ENCODE peak calls at places on chromosomes 7 and 10, in six cellular contexts. B is lower leg skin, Y is tibial nerve, P is ovary, M is A549, J is thoracic aorta. O is an unnamed sample.

GRCh38 chr7:151425670-151426075 is 14.3 kb downstream of the CRYGN start:
- DNase-seq in Y (no peak), B (no peak), M (peak), J (no peak), P (peak), O (peak)

GRCh38 chr7:19772858-19773337 is 519 bp downstream of the TMEM196 start:
- DNase-seq in B (no peak), J (no peak), P (peak), Y (no peak), M (peak), O (peak)

GRCh38 chr7:111855161-111855841 is 293.0 kb upstream of the IMMP2L start:
- DNase-seq in M (peak), P (no peak), B (no peak), Y (no peak), J (no peak), O (peak)

GRCh38 chr10:120983721-120984120 is 132.6 kb downstream of the WDR11 start:
- DNase-seq in P (no peak), J (no peak), B (peak), M (no peak), Y (no peak), O (no peak)

GRCh38 chr10:5641501-5641900 is 24.9 kb downstream of the ASB13 start:
- DNase-seq in J (no peak), Y (no peak), M (no peak), P (no peak), B (no peak), O (no peak)

GRCh38 chr10:14587540-14588083 is 187.1 kb downstream of the FAM107B start:
- DNase-seq in P (no peak), M (no peak), J (no peak), B (no peak), Y (no peak), O (no peak)

GRCh38 chr10:78802866-78803265 is 265.9 kb upstream of the ZMIZ1 start:
- DNase-seq in Y (peak), P (peak), M (no peak), J (no peak), B (peak), O (peak)

GRCh38 chr10:18516851-18517250 is 134.5 kb downstream of the NSUN6 start:
- DNase-seq in M (no peak), P (no peak), J (no peak), Y (no peak), B (no peak), O (no peak)

GRCh38 chr10:46330881-46331280 is 44.1 kb downstream of the ANTXRL start:
- DNase-seq in J (no peak), M (no peak), P (no peak), B (no peak), Y (no peak), O (no peak)

GRCh38 chr7:72325561-72325960 is 86.6 kb downstream of the CALN1 start:
- DNase-seq in J (no peak), B (no peak), M (no peak), P (no peak), Y (no peak), O (no peak)

GRCh38 chr7:80830584-80831319 is 88.1 kb downstream of the SEMA3C start:
- DNase-seq in P (no peak), Y (no peak), M (peak), B (no peak), J (no peak), O (peak)

GRCh38 chr7:31648288-31648687 is 38.7 kb upstream of the PPP1R17 start:
- DNase-seq in P (no peak), Y (no peak), M (peak), B (no peak), J (no peak), O (peak)
- TF ChIP-seq CTCF in P (no peak), Y (no peak), M (peak), B (no peak), J (no peak), O (no peak)

DNA sequence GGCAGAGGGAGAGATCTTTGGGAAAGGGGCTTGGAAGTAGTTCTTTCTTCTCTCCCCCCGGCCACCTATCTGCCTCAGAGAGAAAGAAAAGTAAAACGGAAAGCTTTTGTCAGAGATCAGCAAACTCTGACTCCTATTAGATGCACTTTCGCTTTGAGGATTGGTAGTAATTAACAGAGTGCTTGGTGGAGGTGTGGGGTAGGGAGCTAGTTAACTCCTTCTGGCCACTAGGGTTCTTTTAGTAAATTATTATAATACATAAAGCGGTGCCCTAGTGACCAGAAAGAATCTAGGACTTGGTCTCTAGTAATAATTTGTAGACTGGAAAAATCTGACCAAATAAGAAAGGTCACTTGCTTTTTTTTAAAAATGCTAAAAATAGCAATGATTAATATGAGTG is 54.6 kb downstream of the CPVL start:
- DNase-seq in M (no peak), B (no peak), Y (no peak), P (no peak), J (no peak), O (peak)
- TF ChIP-seq CTCF in M (no peak), B (no peak), Y (no peak), P (no peak), J (no peak), O (peak)

GRCh38 chr10:49029666-49030065 is 85.7 kb downstream of the VSTM4 start:
- DNase-seq in M (no peak), P (no peak), Y (no peak), J (no peak), B (no peak), O (no peak)
- TF ChIP-seq CTCF in M (no peak), P (no peak), Y (no peak), J (no peak), B (no peak), O (no peak)

DNA sequence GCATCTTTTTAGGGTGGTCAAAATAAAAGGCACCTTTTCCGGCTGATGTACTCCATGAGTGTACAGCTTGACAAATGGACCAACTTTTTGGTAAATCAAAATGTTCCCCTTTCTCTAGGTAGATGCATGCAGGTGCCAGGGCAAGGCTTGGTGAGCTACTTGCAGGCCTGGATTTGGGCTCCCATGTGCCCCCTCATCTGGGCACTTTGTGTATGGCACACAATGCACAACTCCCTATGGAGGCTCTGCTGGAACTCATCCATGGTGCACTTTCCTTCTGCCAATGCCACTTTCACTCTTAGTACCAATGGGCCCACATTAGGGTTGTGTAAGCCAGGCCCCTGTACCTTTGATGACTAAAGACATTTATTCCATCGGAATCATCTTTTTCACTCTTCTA is 300.8 kb downstream of the SDHAF3 start:
- DNase-seq in B (no peak), J (no peak), P (no peak), Y (no peak), M (peak), O (no peak)
- TF ChIP-seq CTCF in B (no peak), J (no peak), P (no peak), Y (no peak), M (no peak), O (no peak)

DNA sequence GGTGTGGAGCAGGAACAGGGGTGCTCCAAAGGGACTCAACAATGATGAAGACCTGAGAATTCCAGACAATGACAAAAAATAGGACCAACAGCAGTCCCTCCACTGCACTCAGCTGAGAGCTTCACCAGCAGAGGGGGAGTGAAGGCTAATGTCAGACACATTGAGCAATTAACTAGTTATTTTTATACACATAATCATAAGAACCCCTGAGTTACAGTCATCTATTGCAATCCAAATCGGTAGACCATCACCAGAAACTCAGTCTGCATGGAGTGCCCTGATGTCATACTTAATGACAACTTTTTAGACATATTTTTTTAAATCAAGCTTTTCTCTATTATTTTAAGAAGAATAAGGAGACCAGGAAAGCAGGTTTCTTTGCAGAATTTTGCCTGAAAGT is 30.6 kb upstream of the IKZF1 start:
- DNase-seq in B (no peak), M (no peak), J (no peak), P (no peak), Y (no peak), O (no peak)
- TF ChIP-seq CTCF in B (no peak), M (no peak), J (no peak), P (no peak), Y (no peak), O (no peak)